ENCODE peak calls at places on chromosomes 16 and 17, in seven cellular contexts. F is NT2/D1; Y is GM12878; B is effector memory CD4-positive, alpha-beta T cell; G is GM12865; M is psoas muscle; H is H7. K is an unnamed sample.

GRCh38 chr16:49875812-49876715 is 20.2 kb upstream of the ZNF423 start:
- DNase-seq in M (no peak), H (peak), G (no peak), B (no peak), Y (no peak), F (no peak), K (no peak)

GRCh38 chr16:10949424-10949970 is 5.1 kb downstream of the CLEC16A start:
- DNase-seq in Y (peak), F (peak), H (peak), M (no peak), G (peak), B (no peak), K (peak)

GRCh38 chr17:38911081-38911730 is 14.2 kb upstream of the LASP1NB start:
- DNase-seq in G (no peak), F (no peak), B (no peak), H (peak), M (peak), Y (no peak), K (no peak)

GRCh38 chr17:2595200-2595599 is 1.7 kb downstream of the PAFAH1B1 start:
- DNase-seq in M (no peak), Y (no peak), G (no peak), B (no peak), F (no peak), H (no peak), K (no peak)

GRCh38 chr16:24069036-24069590 is 187.0 kb upstream of the CACNG3 start:
- DNase-seq in H (no peak), Y (no peak), G (no peak), F (no peak), B (no peak), M (no peak), K (no peak)

GRCh38 chr16:278863-279366 is 1.5 kb upstream of the ARHGDIG start:
- DNase-seq in H (no peak), B (peak), M (no peak), F (no peak), Y (peak), G (peak), K (no peak)

GRCh38 chr16:8859913-8860881 is 8.6 kb downstream of the CARHSP1 start:
- DNase-seq in F (no peak), B (no peak), G (no peak), Y (no peak), M (peak), H (no peak), K (no peak)

GRCh38 chr16:49947907-49948678 is 76.9 kb upstream of the CNEP1R1 start:
- DNase-seq in M (no peak), B (no peak), F (no peak), H (no peak), Y (no peak), G (no peak), K (no peak)

GRCh38 chr17:50125420-50125997 is 4.5 kb downstream of the SAMD14 start:
- DNase-seq in H (no peak), M (no peak), B (no peak), G (no peak), F (no peak), Y (no peak), K (no peak)

GRCh38 chr16:72657164-72657563 is 390.8 kb downstream of the ZFHX3 start:
- DNase-seq in F (no peak), B (no peak), Y (no peak), H (no peak), G (no peak), M (no peak), K (no peak)

GRCh38 chr17:40497704-40498103 is 3.7 kb downstream of the TNS4 start:
- DNase-seq in H (no peak), B (no peak), Y (no peak), M (no peak), F (no peak), G (no peak), K (no peak)

GRCh38 chr16:8814095-8814806 is 16.6 kb downstream of the PMM2 start:
- DNase-seq in M (no peak), Y (no peak), B (no peak), F (no peak), H (no peak), G (no peak), K (no peak)

GRCh38 chr16:88928405-88929375 is 48.3 kb downstream of the CBFA2T3 start:
- DNase-seq in M (no peak), B (no peak), G (no peak), Y (no peak), F (no peak), H (no peak), K (no peak)

GRCh38 chr16:31537362-31537921 is 9.7 kb downstream of the AHSP start:
- DNase-seq in B (no peak), H (peak), Y (no peak), G (no peak), F (no peak), M (no peak), K (no peak)

GRCh38 chr16:67198238-67198734 is 645 bp upstream of the ELMO3 start:
- DNase-seq in M (peak), B (no peak), H (peak), G (no peak), Y (no peak), F (no peak), K (no peak)

GRCh38 chr17:37826497-37827115 is 81.7 kb upstream of the HNF1B start:
- DNase-seq in Y (no peak), B (no peak), G (peak), F (no peak), H (no peak), M (no peak), K (no peak)

GRCh38 chr17:72031219-72031906 is 89.5 kb upstream of the SOX9 start:
- DNase-seq in M (no peak), B (no peak), F (no peak), Y (no peak), G (no peak), H (no peak), K (no peak)

GRCh38 chr17:8408371-8408770 is 10.7 kb upstream of the RNF222 start:
- DNase-seq in Y (no peak), H (peak), G (no peak), M (no peak), F (no peak), B (no peak), K (no peak)

GRCh38 chr16:27495191-27495590 is 54.5 kb downstream of the GTF3C1 start:
- DNase-seq in Y (no peak), B (no peak), F (no peak), M (no peak), H (no peak), G (no peak), K (no peak)

GRCh38 chr17:3965123-3965800 is 1.0 kb upstream of the ATP2A3 start:
- DNase-seq in B (peak), M (no peak), Y (peak), F (peak), G (peak), H (peak), K (no peak)

GRCh38 chr16:67773569-67774456 is 32.5 kb downstream of the RANBP10 start:
- DNase-seq in Y (no peak), B (no peak), G (no peak), H (no peak), M (no peak), F (no peak), K (no peak)

DNA sequence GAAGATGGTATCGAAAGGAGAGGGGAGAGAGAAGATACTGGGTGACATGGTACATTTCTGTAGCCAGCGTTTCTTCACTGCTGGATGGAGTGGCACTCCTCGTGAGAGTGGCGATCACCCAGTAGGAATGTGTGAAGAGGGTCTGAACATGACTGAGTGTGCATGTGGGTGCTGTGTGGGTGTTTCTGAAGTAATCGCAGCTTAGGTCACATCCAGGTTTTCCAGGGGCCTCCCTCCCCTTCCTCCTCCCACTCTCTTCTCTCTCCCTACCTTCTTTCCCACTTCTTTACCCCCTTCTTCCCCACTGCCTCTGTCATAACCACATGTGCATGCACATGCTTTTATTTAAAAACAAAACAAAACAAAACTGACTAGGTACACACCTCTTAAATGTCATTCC is 1.8 kb downstream of the CLEC3A start:
- DNase-seq in B (no peak), G (no peak), Y (no peak), F (no peak), H (no peak), M (no peak), K (no peak)
- H3K4me3 ChIP-seq in B (no peak), G (no peak), Y (no peak), F (no peak), H (no peak), M (no peak), K (no peak)

GRCh38 chr17:66319226-66319625 is 16.8 kb downstream of the PRKCA start:
- DNase-seq in G (no peak), B (no peak), H (no peak), F (no peak), Y (no peak), M (no peak), K (no peak)
- H3K4me3 ChIP-seq in G (no peak), B (no peak), H (no peak), F (no peak), Y (no peak), M (no peak), K (no peak)

GRCh38 chr17:77126519-77126918 is 14.2 kb upstream of the SEC14L1 start:
- DNase-seq in Y (no peak), G (no peak), H (no peak), F (no peak), B (no peak), M (no peak), K (no peak)

GRCh38 chr17:77120866-77121265 is 19.9 kb upstream of the SEC14L1 start:
- DNase-seq in M (peak), F (no peak), Y (no peak), G (no peak), H (no peak), B (no peak), K (no peak)

GRCh38 chr17:77125432-77125901 is 15.3 kb upstream of the SEC14L1 start:
- DNase-seq in F (no peak), H (no peak), Y (no peak), M (no peak), B (no peak), G (no peak), K (no peak)

GRCh38 chr17:77127735-77128361 is 12.9 kb upstream of the SEC14L1 start:
- DNase-seq in G (peak), B (peak), Y (no peak), M (peak), H (no peak), F (no peak), K (peak)

DNA sequence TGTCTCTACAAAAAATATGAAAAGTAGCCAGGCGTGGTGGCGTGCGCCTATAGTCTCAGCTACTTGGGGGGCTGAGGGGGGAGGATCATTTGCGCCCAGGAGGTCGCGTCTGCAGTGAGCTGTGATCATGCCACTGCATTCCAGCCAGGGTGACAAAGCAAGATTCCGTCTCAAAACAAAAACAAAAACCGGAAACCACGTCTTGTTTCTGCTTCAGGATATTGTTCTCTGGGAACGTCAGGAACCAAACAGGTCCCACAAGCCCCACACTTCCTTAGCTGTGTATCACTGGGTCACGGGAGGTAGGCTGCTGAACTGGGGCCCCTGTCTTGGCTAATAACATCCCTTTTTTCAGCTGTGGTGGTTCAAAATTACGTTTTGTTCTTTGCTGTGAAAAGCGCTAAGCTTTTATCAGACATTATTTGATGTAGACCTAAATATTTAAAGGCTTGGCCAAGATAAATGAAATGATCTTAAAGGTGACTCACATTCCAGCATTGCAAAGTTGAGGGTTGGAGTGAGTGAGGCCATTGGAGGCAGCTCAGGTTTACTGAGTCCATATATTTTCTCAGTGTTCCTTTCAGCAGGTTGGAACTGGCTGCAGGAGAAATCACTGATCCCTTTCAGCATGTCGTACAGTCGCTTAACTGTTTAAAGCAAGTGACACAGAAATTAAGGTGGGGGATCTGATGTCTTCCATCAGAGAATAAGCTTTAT is 16.4 kb upstream of the SEC14L1 start:
- DNase-seq in M (no peak), F (no peak), H (no peak), G (no peak), B (no peak), Y (no peak), K (no peak)
- H3K4me3 ChIP-seq in M (no peak), F (no peak), H (no peak), G (no peak), B (no peak), Y (no peak), K (no peak)

GRCh38 chr16:85333744-85334640 is 221.7 kb upstream of the CIBAR2 start:
- DNase-seq in F (no peak), B (no peak), M (no peak), Y (no peak), G (no peak), H (no peak), K (no peak)
- H3K4me3 ChIP-seq in F (peak), B (no peak), M (no peak), Y (no peak), G (no peak), H (no peak), K (no peak)

DNA sequence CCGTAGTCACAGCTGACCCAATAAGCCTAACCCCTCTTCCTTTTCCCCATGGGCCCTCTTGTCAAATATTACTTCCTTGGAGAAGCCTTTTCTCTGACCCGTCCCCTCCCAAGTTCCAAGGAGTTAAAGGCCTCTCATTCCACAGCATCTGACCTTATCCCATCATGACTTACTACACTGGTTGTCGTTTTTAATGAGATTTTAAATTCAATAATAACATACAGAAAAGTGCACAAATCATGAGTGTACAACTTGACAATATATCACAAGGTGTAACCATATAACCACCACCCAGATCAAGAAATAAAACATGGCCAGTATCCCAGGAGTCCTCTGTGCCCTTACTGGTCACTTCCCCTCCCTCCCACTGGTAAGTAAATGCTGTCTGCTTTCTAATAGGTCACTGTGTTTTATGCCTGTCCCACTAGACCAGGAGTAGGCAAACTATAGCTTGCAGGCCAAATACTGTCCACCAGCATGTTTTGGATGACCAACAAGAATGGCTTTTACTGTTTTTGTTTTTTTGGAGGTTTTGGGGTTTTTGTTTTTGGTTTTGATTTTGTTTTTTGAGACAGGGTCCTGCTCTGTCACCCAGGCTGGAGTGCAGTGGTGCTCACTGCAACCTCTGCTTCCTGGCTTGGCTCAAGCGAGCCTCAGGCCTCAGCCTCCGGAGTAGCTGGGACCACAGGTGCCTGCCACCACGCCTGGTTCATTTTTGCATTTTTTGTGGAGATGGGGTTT is 1.2 kb upstream of the FDXR start:
- DNase-seq in H (peak), F (no peak), B (no peak), G (peak), Y (no peak), M (no peak), K (no peak)
- H3K4me3 ChIP-seq in H (peak), F (peak), B (peak), G (peak), Y (peak), M (peak), K (peak)

GRCh38 chr16:81652798-81653505 is 126.1 kb upstream of the PLCG2 start:
- DNase-seq in Y (no peak), B (no peak), H (peak), M (no peak), G (peak), F (no peak), K (no peak)
- H3K4me3 ChIP-seq in Y (no peak), B (no peak), H (no peak), M (no peak), G (peak), F (no peak), K (no peak)

GRCh38 chr17:73324711-73325526 is 13.1 kb upstream of the CDC42EP4 start:
- DNase-seq in F (no peak), H (peak), G (no peak), B (no peak), Y (no peak), M (no peak), K (no peak)
- H3K4me3 ChIP-seq in F (no peak), H (peak), G (no peak), B (no peak), Y (no peak), M (no peak), K (no peak)

K was measured in HL-60.